ENCODE peak calls at places on chromosomes 7 and 10, in six cellular contexts. N is breast epithelium; V is CD4-positive, alpha-beta T cell; O is heart left ventricle; C is psoas muscle; L is Peyer's patch. X is an unnamed sample. For H3K9me3, the result is how much of the 10 kb centered on the place peaks cover.

GRCh38 chr10:126893841-126894240 is 11.4 kb upstream of the DOCK1 start:
- DNase-seq in N (no peak), L (no peak), C (no peak), V (no peak), O (no peak), X (no peak)

GRCh38 chr7:140200102-140200989 is 23.6 kb upstream of the KDM7A start:
- DNase-seq in V (no peak), N (peak), O (no peak), C (peak), L (no peak), X (peak)

GRCh38 chr10:8133146-8133545 is 78.7 kb downstream of the GATA3 start:
- DNase-seq in C (no peak), V (no peak), N (no peak), O (no peak), L (no peak), X (no peak)

GRCh38 chr7:139870406-139870805 is 41.3 kb downstream of the TBXAS1 start:
- DNase-seq in C (no peak), N (no peak), L (no peak), V (no peak), O (no peak), X (no peak)

GRCh38 chr7:154881526-154881925 is 121.4 kb downstream of the PAXIP1 start:
- DNase-seq in L (no peak), O (no peak), C (no peak), V (no peak), N (no peak), X (no peak)

GRCh38 chr7:88789480-88790064 is 6.0 kb downstream of the TEX47 start:
- DNase-seq in N (no peak), O (no peak), L (no peak), V (no peak), C (no peak), X (no peak)

GRCh38 chr10:30818854-30819253 is 189.3 kb upstream of the LYZL2 start:
- DNase-seq in N (no peak), C (peak), O (no peak), L (no peak), V (no peak), X (peak)

GRCh38 chr10:34356463-34356862 is 458.6 kb downstream of the PARD3 start:
- DNase-seq in L (no peak), N (no peak), V (no peak), C (no peak), O (no peak), X (no peak)

GRCh38 chr7:30166155-30166840 is 31.5 kb downstream of the MTURN start:
- DNase-seq in O (no peak), V (no peak), N (peak), C (no peak), L (no peak), X (no peak)

GRCh38 chr10:68135362-68135761 is 26.1 kb downstream of the MYPN start:
- DNase-seq in L (no peak), C (no peak), N (no peak), V (no peak), O (no peak), X (no peak)

GRCh38 chr7:127949670-127950069 is 81.6 kb downstream of the LRRC4 start:
- DNase-seq in C (no peak), L (no peak), V (no peak), O (no peak), N (no peak), X (no peak)

GRCh38 chr7:15571303-15571878 is 9.6 kb upstream of the AGMO start:
- DNase-seq in O (no peak), V (no peak), N (no peak), L (no peak), C (no peak), X (no peak)

GRCh38 chr10:24616536-24616935 is 107.2 kb downstream of the ARHGAP21 start:
- DNase-seq in O (no peak), L (no peak), N (no peak), C (no peak), V (no peak), X (no peak)

GRCh38 chr10:61819208-61819607 is 82.3 kb upstream of the ARID5B start:
- DNase-seq in C (no peak), L (no peak), V (no peak), N (no peak), O (no peak), X (no peak)

GRCh38 chr10:1464866-1465265 is 272.5 kb downstream of the ADARB2 start:
- DNase-seq in C (no peak), O (no peak), L (no peak), N (no peak), V (no peak), X (no peak)
- H3K9me3 ChIP-seq in C (under half), O (under half), L (under half), N (under half), V (under half), X (under half)

GRCh38 chr7:20834656-20835055 is 48.0 kb upstream of the SP8 start:
- DNase-seq in O (no peak), C (no peak), L (no peak), N (no peak), V (no peak), X (no peak)
- TF ChIP-seq CTCF in O (no peak), C (no peak), L (no peak), N (no peak), V (no peak), X (no peak)

DNA sequence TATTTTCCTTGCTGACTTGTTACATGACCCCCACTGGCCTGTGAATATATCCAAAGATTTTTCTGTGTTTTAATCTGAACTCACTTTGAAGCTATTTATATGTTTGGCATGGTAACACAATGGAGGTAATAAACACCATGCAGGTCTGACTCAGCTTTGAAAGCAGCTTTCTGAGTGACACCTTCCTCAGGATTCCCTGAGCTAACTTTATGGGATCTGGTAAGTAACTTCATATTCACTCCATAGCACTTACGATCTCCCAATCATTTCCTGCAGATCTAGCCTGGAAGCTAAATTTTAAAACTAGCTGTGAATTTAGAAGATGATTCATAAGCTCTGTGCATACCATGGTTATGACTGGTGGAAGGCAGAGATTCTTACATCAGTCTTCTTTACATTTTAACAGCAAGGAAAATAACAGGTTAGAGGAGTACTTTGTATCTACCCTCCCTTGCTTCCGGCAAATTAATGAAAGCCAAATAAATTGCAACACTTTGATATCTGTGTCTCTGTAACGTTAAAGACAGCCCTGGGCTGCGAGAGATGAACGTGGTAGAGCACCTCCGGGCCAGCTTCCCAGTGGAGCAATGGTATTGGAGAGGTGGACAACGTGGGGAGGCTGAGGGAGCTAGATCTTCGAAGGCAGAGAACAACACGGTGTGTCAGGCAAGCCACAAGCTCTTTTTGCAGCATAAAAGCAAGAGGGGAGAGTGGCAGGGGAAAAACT is 170.2 kb upstream of the KLF14 start:
- DNase-seq in V (no peak), O (no peak), L (no peak), C (no peak), N (no peak), X (no peak)
- H3K9me3 ChIP-seq in V (under half), O (under half), L (under half), C (under half), N (under half), X (under half)

GRCh38 chr10:6601224-6601805 is 21.2 kb upstream of the PRKCQ start:
- DNase-seq in L (no peak), V (no peak), N (no peak), O (no peak), C (no peak), X (no peak)
- TF ChIP-seq CTCF in L (no peak), V (peak), N (no peak), O (no peak), C (no peak), X (no peak)

X was measured in tibial nerve.